ENCODE peak calls at places on chromosome X, in nine cellular contexts. W is HuH-7.5, Q is suprapubic skin, F is lower leg skin, R is iris pigment epithelial cell, E is NCI-H1092, J is RPMI7951, A is HCT116, G is mesendoderm. V is an unnamed sample.
A peak's percentile ranks its signal among the peaks of the same experiment; 100 is the strongest.

GRCh38 chrX:119708936-119709335 is 16.0 kb upstream of the SEPTIN6 start:
- DNase-seq in W (no peak), Q (no peak), F (no peak), R (peak; percentile 62), E (no peak), J (no peak), A (no peak), G (no peak), V (no peak)

GRCh38 chrX:65997978-65998717 is 41.7 kb downstream of the VSIG4 start:
- DNase-seq in W (no peak), Q (no peak), F (no peak), R (no peak), E (no peak), J (no peak), A (no peak), G (no peak), V (no peak)

GRCh38 chrX:24426340-24426913 is 38.7 kb upstream of the PDK3 start:
- DNase-seq in W (no peak), Q (no peak), F (no peak), R (peak; percentile 23), E (no peak), J (peak; percentile 26), A (no peak), G (peak; percentile 27), V (no peak)

GRCh38 chrX:86148024-86148511 is at the start of gene DACH2:
- DNase-seq in W (peak; percentile 3), Q (no peak), F (peak; percentile 92), R (peak; percentile 79), E (peak; percentile 47), J (peak; percentile 5), A (no peak), G (peak; percentile 92), V (no peak)

GRCh38 chrX:9356846-9357245 is 108.0 kb upstream of the TBL1X start:
- DNase-seq in W (no peak), Q (no peak), F (no peak), R (no peak), E (no peak), J (peak; percentile 75), A (no peak), G (no peak), V (no peak)

GRCh38 chrX:154473683-154474082 is 5.4 kb downstream of the LAGE3 start:
- DNase-seq in W (no peak), Q (no peak), F (no peak), R (no peak), E (no peak), J (no peak), A (no peak), G (no peak), V (no peak)

GRCh38 chrX:116230136-116230886 is 59.8 kb downstream of the AGTR2 start:
- DNase-seq in W (no peak), Q (no peak), F (no peak), R (peak; percentile 62), E (no peak), J (no peak), A (no peak), G (no peak), V (no peak)

GRCh38 chrX:71657267-71657666 is 10.1 kb upstream of the LOC101059915 start:
- DNase-seq in W (no peak), Q (no peak), F (no peak), R (no peak), E (no peak), J (no peak), A (no peak), G (no peak), V (no peak)

GRCh38 chrX:123169247-123169901 is 14.7 kb upstream of the GRIA3 start:
- DNase-seq in W (no peak), Q (no peak), F (no peak), R (no peak), E (no peak), J (no peak), A (peak; percentile 38), G (no peak), V (no peak)

GRCh38 chrX:71859637-71860036 is 51.0 kb upstream of the NHSL2 start:
- DNase-seq in W (no peak), Q (no peak), F (no peak), R (peak; percentile 32), E (peak; percentile 11), J (peak; percentile 43), A (peak; percentile 6), G (peak; percentile 51), V (peak; percentile 9)

GRCh38 chrX:119784747-119785446 is 6.5 kb downstream of the RPL39 start:
- DNase-seq in W (no peak), Q (no peak), F (no peak), R (peak; percentile 25), E (no peak), J (peak; percentile 14), A (no peak), G (peak; percentile 32), V (no peak)

GRCh38 chrX:40266490-40267333 is 169.0 kb upstream of the BCOR start:
- DNase-seq in W (peak; percentile 56), Q (peak; percentile 80), F (peak; percentile 91), R (peak; percentile 67), E (peak; percentile 61), J (peak; percentile 75), A (peak; percentile 29), G (peak; percentile 70), V (no peak)

GRCh38 chrX:128992107-128992971 is 531.0 kb downstream of the SMARCA1 start:
- DNase-seq in W (no peak), Q (no peak), F (no peak), R (no peak), E (no peak), J (no peak), A (no peak), G (no peak), V (no peak)

GRCh38 chrX:134908235-134908834 is 82.5 kb upstream of the SMIM10 start:
- DNase-seq in W (no peak), Q (no peak), F (no peak), R (peak; percentile 72), E (no peak), J (no peak), A (no peak), G (peak; percentile 6), V (peak; percentile 18)

GRCh38 chrX:8027876-8028275 is 100.7 kb upstream of the PNPLA4 start:
- DNase-seq in W (no peak), Q (no peak), F (no peak), R (no peak), E (no peak), J (no peak), A (no peak), G (no peak), V (no peak)